ENCODE peak calls at places on chromosomes 12 and 14, in four cellular contexts. R, W, U and I are unnamed samples.

GRCh38 chr14:33634631-33635030 is 316.2 kb downstream of the EGLN3 start:
- DNase-seq in R (no peak), U (no peak), W (no peak), I (no peak)

GRCh38 chr14:69101331-69101826 is 51.5 kb downstream of the DCAF5 start:
- DNase-seq in U (peak), W (peak), R (no peak), I (peak)

GRCh38 chr12:132285991-132286681 is 43.3 kb downstream of the GALNT9 start:
- DNase-seq in U (no peak), R (no peak), W (peak), I (peak)

GRCh38 chr14:75835156-75836141 is 146.3 kb downstream of the TGFB3 start:
- DNase-seq in U (no peak), R (no peak), W (no peak), I (no peak)

GRCh38 chr14:50003213-50004021 is 110.5 kb downstream of the ARF6 start:
- DNase-seq in R (peak), U (peak), W (peak), I (no peak)

GRCh38 chr14:35374273-35374681 is 30.3 kb downstream of the NFKBIA start:
- DNase-seq in R (no peak), W (peak), U (peak), I (no peak)

GRCh38 chr12:45409966-45410365 is 194.1 kb downstream of the ANO6 start:
- DNase-seq in R (no peak), W (no peak), U (no peak), I (no peak)

GRCh38 chr14:64410084-64410774 is 22.1 kb downstream of the MTHFD1 start:
- DNase-seq in W (peak), U (no peak), R (no peak), I (no peak)

GRCh38 chr14:88551936-88552565 is 2.8 kb downstream of the PTPN21 start:
- DNase-seq in R (no peak), W (no peak), U (no peak), I (no peak)

GRCh38 chr12:107356266-107356936 is 263.1 kb upstream of the CRY1 start:
- DNase-seq in U (no peak), R (no peak), W (peak), I (no peak)

GRCh38 chr14:94946244-94946643 is 176.3 kb upstream of the GSC start:
- DNase-seq in U (no peak), W (no peak), R (no peak), I (no peak)

GRCh38 chr12:31029466-31029865 is 44.2 kb upstream of the DDX11 start:
- DNase-seq in W (no peak), U (no peak), R (no peak), I (no peak)

GRCh38 chr14:73427516-73428264 is 30.7 kb downstream of the NUMB start:
- DNase-seq in R (no peak), W (no peak), U (no peak), I (no peak)

GRCh38 chr14:97295108-97295710 is 498.0 kb downstream of the VRK1 start:
- DNase-seq in R (no peak), U (no peak), W (no peak), I (no peak)

GRCh38 chr12:7758346-7758745 is 6.7 kb upstream of the NANOGNB start:
- DNase-seq in R (no peak), W (no peak), U (no peak), I (no peak)

GRCh38 chr12:15118946-15119345 is 102.3 kb downstream of the RERG start:
- DNase-seq in R (no peak), W (no peak), U (no peak), I (no peak)

GRCh38 chr12:77685906-77686305 is 144.8 kb upstream of the NAV3 start:
- DNase-seq in U (no peak), W (no peak), R (no peak), I (no peak)

GRCh38 chr12:47942327-47943230 is 20.8 kb upstream of the TMEM106C start:
- DNase-seq in R (peak), U (no peak), W (no peak), I (no peak)

GRCh38 chr14:78005325-78005724 is 164.8 kb upstream of the NRXN3 start:
- DNase-seq in U (peak), W (peak), R (no peak), I (no peak)

GRCh38 chr14:81234268-81234667 is 13.5 kb upstream of the GTF2A1 start:
- DNase-seq in U (no peak), W (no peak), R (no peak), I (no peak)

GRCh38 chr12:88574278-88574677 is 6.0 kb downstream of the KITLG start:
- DNase-seq in R (no peak), U (no peak), W (no peak), I (no peak)

GRCh38 chr12:74891276-74891675 is 318.4 kb downstream of the KCNC2 start:
- DNase-seq in R (no peak), U (no peak), W (no peak), I (no peak)

GRCh38 chr14:61266436-61267220 is 14.5 kb downstream of the TMEM30B start:
- DNase-seq in R (no peak), U (no peak), W (no peak), I (no peak)

GRCh38 chr12:52741378-52742195 is 35.6 kb downstream of the KRT76 start:
- DNase-seq in U (no peak), W (peak), R (no peak), I (peak)